ENCODE peak calls at places on chromosomes 5 and 9, in five cellular contexts. B is activated CD4-positive, CD25-positive, alpha-beta regulatory T cell; T is NCI-H1092; E is AG08395; P is neural crest cell. L is an unnamed sample.

GRCh38 chr9:117656007-117656406 is 48.2 kb upstream of the TLR4 start:
- DNase-seq in B (no peak), T (no peak), E (no peak), P (no peak), L (no peak)

GRCh38 chr5:32390819-32391591 is 53.5 kb downstream of the ZFR start:
- DNase-seq in B (no peak), T (no peak), E (peak; percentile 61), P (no peak), L (no peak)

GRCh38 chr5:147949711-147950573 is 43.6 kb upstream of the C5orf46 start:
- DNase-seq in B (no peak), T (peak; percentile 4), E (peak; percentile 27), P (no peak), L (peak; percentile 30)

GRCh38 chr5:39209924-39210323 is 9.4 kb downstream of the FYB1 start:
- DNase-seq in B (peak; percentile 64), T (no peak), E (no peak), P (no peak), L (no peak)

GRCh38 chr5:142608094-142608493 is 77.8 kb downstream of the FGF1 start:
- DNase-seq in B (no peak), T (no peak), E (no peak), P (no peak), L (no peak)

GRCh38 chr5:102663771-102664530 is 91.2 kb upstream of the PAM start:
- DNase-seq in B (no peak), T (no peak), E (no peak), P (no peak), L (no peak)

GRCh38 chr5:169027456-169028118 is 273.4 kb downstream of the SLIT3 start:
- DNase-seq in B (no peak), T (no peak), E (no peak), P (no peak), L (no peak)

GRCh38 chr5:180830253-180831138 is 27.9 kb upstream of the MGAT1 start:
- DNase-seq in B (peak; percentile 59), T (no peak), E (no peak), P (no peak), L (peak; percentile 53)

GRCh38 chr9:76181020-76181641 is 213.1 kb downstream of the RFK start:
- DNase-seq in B (no peak), T (no peak), E (peak; percentile 19), P (no peak), L (no peak)

GRCh38 chr9:2448193-2448738 is 173.3 kb upstream of the VLDLR start:
- DNase-seq in B (no peak), T (no peak), E (no peak), P (no peak), L (no peak)

GRCh38 chr5:96919754-96920197 is 16.1 kb upstream of the LNPEP start:
- DNase-seq in B (no peak), T (no peak), E (no peak), P (no peak), L (no peak)

GRCh38 chr9:69444021-69444420 is 119.0 kb downstream of the ENTREP1 start:
- DNase-seq in B (no peak), T (no peak), E (peak; percentile 75), P (no peak), L (no peak)